ENCODE peak calls at places on chromosomes 7 and 10, in eight cellular contexts. S, X, D, F, G, I, Q and R are unnamed samples.

GRCh38 chr10:1550291-1550595 is 187.1 kb downstream of the ADARB2 start:
- DNase-seq in D (no peak), X (no peak), I (no peak), F (no peak), G (no peak), S (no peak), Q (no peak), R (no peak)

GRCh38 chr7:3733541-3734140 is 432.6 kb downstream of the SDK1 start:
- DNase-seq in I (no peak), X (no peak), G (no peak), F (no peak), S (no peak), Q (no peak), D (no peak), R (no peak)

GRCh38 chr10:52635651-52636050 is 136.9 kb downstream of the MBL2 start:
- DNase-seq in I (no peak), F (no peak), Q (no peak), S (no peak), G (no peak), D (no peak), X (no peak), R (no peak)

GRCh38 chr10:5476918-5477525 is 22.3 kb downstream of the CALML5 start:
- DNase-seq in S (no peak), D (no peak), X (no peak), Q (no peak), I (no peak), F (no peak), G (no peak), R (no peak)

GRCh38 chr7:1247527-1248041 is 14.9 kb downstream of the UNCX start:
- DNase-seq in D (no peak), X (no peak), S (no peak), G (peak), Q (no peak), F (no peak), I (no peak), R (no peak)

GRCh38 chr7:77687747-77688144 is 8.5 kb upstream of the RSBN1L start:
- DNase-seq in G (no peak), D (peak), X (no peak), I (no peak), Q (no peak), F (no peak), S (no peak), R (no peak)

GRCh38 chr10:112996462-112996861 is 46.4 kb downstream of the TCF7L2 start:
- DNase-seq in Q (no peak), D (no peak), I (no peak), F (no peak), G (no peak), S (no peak), X (no peak), R (no peak)

GRCh38 chr7:92754756-92755581 is 81.4 kb downstream of the CDK6 start:
- DNase-seq in X (no peak), D (no peak), I (no peak), S (no peak), Q (no peak), G (no peak), F (no peak), R (no peak)

GRCh38 chr10:63763744-63764143 is 242.5 kb downstream of the REEP3 start:
- DNase-seq in D (no peak), G (peak), X (no peak), S (peak), Q (no peak), F (peak), I (no peak), R (no peak)

GRCh38 chr10:8144496-8144895 is 90.0 kb downstream of the GATA3 start:
- DNase-seq in I (no peak), X (no peak), S (no peak), G (no peak), Q (no peak), F (no peak), D (no peak), R (no peak)

GRCh38 chr7:122148081-122148480 is 4.0 kb upstream of the AASS start:
- DNase-seq in G (no peak), X (no peak), S (no peak), I (no peak), Q (no peak), D (no peak), F (no peak), R (no peak)